ENCODE peak calls at places on chromosomes 3 and 15, in seven cellular contexts. S, E, H, Z, W, J and F are unnamed samples.

GRCh38 chr3:31235062-31235704 is 297.5 kb upstream of the STT3B start:
- DNase-seq in S (no peak), E (no peak), H (no peak), Z (no peak), W (no peak), J (no peak), F (no peak)

GRCh38 chr15:98142584-98142983 is 182.1 kb downstream of the ARRDC4 start:
- DNase-seq in S (no peak), E (no peak), H (no peak), Z (no peak), W (no peak), J (no peak), F (no peak)

GRCh38 chr3:187919018-187919417 is 173.8 kb upstream of the BCL6 start:
- DNase-seq in S (no peak), E (peak), H (no peak), Z (no peak), W (no peak), J (no peak), F (no peak)

GRCh38 chr3:69819283-69819682 is 80.0 kb downstream of the MITF start:
- DNase-seq in S (peak), E (no peak), H (no peak), Z (no peak), W (no peak), J (no peak), F (no peak)

GRCh38 chr3:130411310-130411709 is 65.8 kb downstream of the COL6A5 start:
- DNase-seq in S (no peak), E (no peak), H (no peak), Z (no peak), W (no peak), J (no peak), F (no peak)

GRCh38 chr15:91308855-91309254 is 208.8 kb downstream of the SV2B start:
- DNase-seq in S (no peak), E (no peak), H (no peak), Z (no peak), W (no peak), J (no peak), F (no peak)

GRCh38 chr3:142931222-142931621 is 32.3 kb downstream of the PAQR9 start:
- DNase-seq in S (no peak), E (peak), H (no peak), Z (no peak), W (peak), J (peak), F (no peak)

GRCh38 chr3:24117508-24117907 is 172.4 kb downstream of the NR1D2 start:
- DNase-seq in S (no peak), E (no peak), H (no peak), Z (no peak), W (no peak), J (no peak), F (no peak)

GRCh38 chr3:134054231-134054630 is 24.5 kb upstream of the SLCO2A1 start:
- DNase-seq in S (no peak), E (no peak), H (no peak), Z (no peak), W (no peak), J (no peak), F (no peak)

GRCh38 chr15:73899197-73900128 is 26.1 kb downstream of the TBC1D21 start:
- DNase-seq in S (no peak), E (no peak), H (no peak), Z (no peak), W (no peak), J (no peak), F (no peak)

GRCh38 chr3:12957824-12958792 is 115.1 kb downstream of the IQSEC1 start:
- DNase-seq in S (no peak), E (no peak), H (no peak), Z (no peak), W (no peak), J (no peak), F (no peak)

GRCh38 chr3:112357888-112358287 is 24.9 kb downstream of the CD200 start:
- DNase-seq in S (no peak), E (peak), H (no peak), Z (no peak), W (no peak), J (no peak), F (no peak)